ENCODE peak calls at places on chromosomes 1 and 21, in four cellular contexts. One of them, this sample, is unnamed.

GRCh38 chr1:150162862-150163706 is 13.4 kb downstream of the PLEKHO1 start:
- DNase-seq in psoas muscle: peak; percentile 86
- DNase-seq in mammary epithelial cell: peak; percentile 97
- DNase-seq in A549: no peak
- DNase-seq in this sample: peak; percentile 67

GRCh38 chr1:229326601-229327000 is 16.2 kb downstream of the CCSAP start:
- DNase-seq in psoas muscle: no peak
- DNase-seq in mammary epithelial cell: no peak
- DNase-seq in A549: no peak
- DNase-seq in this sample: no peak

GRCh38 chr1:229410692-229411433 is 23.0 kb downstream of the ACTA1 start:
- DNase-seq in mammary epithelial cell: peak; percentile 43
- DNase-seq in psoas muscle: peak; percentile 94
- DNase-seq in A549: peak; percentile 66
- DNase-seq in this sample: peak; percentile 79

GRCh38 chr1:30743584-30744059 is 14.0 kb downstream of the LAPTM5 start:
- DNase-seq in psoas muscle: no peak
- DNase-seq in A549: no peak
- DNase-seq in mammary epithelial cell: peak; percentile 81
- DNase-seq in this sample: no peak

GRCh38 chr1:228852015-228852414 is 116.7 kb downstream of the RHOU start:
- DNase-seq in A549: no peak
- DNase-seq in psoas muscle: no peak
- DNase-seq in mammary epithelial cell: no peak
- DNase-seq in this sample: no peak

GRCh38 chr1:211741116-211741515 is 65.7 kb upstream of the NEK2 start:
- DNase-seq in mammary epithelial cell: no peak
- DNase-seq in psoas muscle: no peak
- DNase-seq in A549: no peak
- DNase-seq in this sample: no peak

GRCh38 chr1:28613175-28613574 is 21.1 kb downstream of the RAB42 start:
- DNase-seq in mammary epithelial cell: no peak
- DNase-seq in psoas muscle: no peak
- DNase-seq in A549: no peak
- DNase-seq in this sample: no peak

GRCh38 chr1:188027613-188028012 is 1198.9 kb downstream of the PLA2G4A start:
- DNase-seq in psoas muscle: no peak
- DNase-seq in A549: peak; percentile 25
- DNase-seq in mammary epithelial cell: peak; percentile 92
- DNase-seq in this sample: no peak

GRCh38 chr1:1306070-1306660 is 1.6 kb downstream of the ACAP3 start:
- DNase-seq in A549: no peak
- DNase-seq in mammary epithelial cell: no peak
- DNase-seq in psoas muscle: no peak
- DNase-seq in this sample: peak; percentile 51

GRCh38 chr1:243549108-243549507 is 293.3 kb downstream of the SDCCAG8 start:
- DNase-seq in A549: no peak
- DNase-seq in mammary epithelial cell: peak; percentile 56
- DNase-seq in psoas muscle: no peak
- DNase-seq in this sample: no peak

GRCh38 chr1:39154553-39155361 is 49.7 kb upstream of the MACF1 start:
- DNase-seq in psoas muscle: no peak
- DNase-seq in mammary epithelial cell: peak; percentile 78
- DNase-seq in A549: no peak
- DNase-seq in this sample: no peak

GRCh38 chr1:107777664-107778047 is 187.3 kb downstream of the VAV3 start:
- DNase-seq in A549: no peak
- DNase-seq in mammary epithelial cell: no peak
- DNase-seq in psoas muscle: no peak
- DNase-seq in this sample: no peak

GRCh38 chr1:50474859-50475809 is 51.9 kb upstream of the DMRTA2 start:
- DNase-seq in mammary epithelial cell: peak; percentile 50
- DNase-seq in A549: peak; percentile 2
- DNase-seq in psoas muscle: no peak
- DNase-seq in this sample: peak; percentile 27

GRCh38 chr1:57018119-57018518 is 52.3 kb upstream of the C8B start:
- DNase-seq in mammary epithelial cell: no peak
- DNase-seq in psoas muscle: no peak
- DNase-seq in A549: no peak
- DNase-seq in this sample: no peak

GRCh38 chr21:38773108-38774061 is 32.3 kb upstream of the ETS2 start:
- DNase-seq in A549: peak; percentile 49
- DNase-seq in mammary epithelial cell: peak; percentile 92
- DNase-seq in psoas muscle: no peak
- DNase-seq in this sample: no peak

GRCh38 chr1:24384251-24385090 is 29.1 kb downstream of the STPG1 start:
- DNase-seq in psoas muscle: no peak
- DNase-seq in A549: no peak
- DNase-seq in mammary epithelial cell: peak; percentile 89
- DNase-seq in this sample: no peak

GRCh38 chr1:188670837-188671236 is 1806.8 kb downstream of the BRINP3 start:
- DNase-seq in A549: no peak
- DNase-seq in mammary epithelial cell: peak; percentile 85
- DNase-seq in psoas muscle: no peak
- DNase-seq in this sample: no peak

GRCh38 chr21:41759214-41759840 is 7.5 kb downstream of the RIPK4 start:
- DNase-seq in A549: no peak
- DNase-seq in mammary epithelial cell: no peak
- DNase-seq in psoas muscle: no peak
- DNase-seq in this sample: no peak

GRCh38 chr1:115668579-115668978 is 26.8 kb downstream of the VANGL1 start:
- DNase-seq in mammary epithelial cell: peak; percentile 56
- DNase-seq in A549: no peak
- DNase-seq in psoas muscle: no peak
- DNase-seq in this sample: no peak

GRCh38 chr1:173963477-173963876 is 46.4 kb upstream of the SERPINC1 start:
- DNase-seq in mammary epithelial cell: no peak
- DNase-seq in A549: no peak
- DNase-seq in psoas muscle: no peak
- DNase-seq in this sample: no peak

GRCh38 chr1:88179943-88180342 is 504.1 kb upstream of the PKN2 start:
- DNase-seq in mammary epithelial cell: no peak
- DNase-seq in A549: no peak
- DNase-seq in psoas muscle: no peak
- DNase-seq in this sample: no peak

GRCh38 chr1:65419681-65420589 is 533 bp upstream of the LEPR start:
- DNase-seq in psoas muscle: peak; percentile 99
- DNase-seq in mammary epithelial cell: peak; percentile 96
- DNase-seq in A549: peak; percentile 75
- DNase-seq in this sample: peak; percentile 99
- TF ChIP-seq CTCF in psoas muscle: no peak
- TF ChIP-seq CTCF in mammary epithelial cell: no peak
- TF ChIP-seq CTCF in A549: no peak
- TF ChIP-seq CTCF in this sample: no peak

GRCh38 chr1:158330390-158330789 is 941 bp downstream of the CD1B start:
- DNase-seq in mammary epithelial cell: no peak
- DNase-seq in A549: no peak
- DNase-seq in psoas muscle: no peak
- DNase-seq in this sample: no peak

GRCh38 chr1:158329300-158329699 is 2.0 kb downstream of the CD1B start:
- DNase-seq in psoas muscle: no peak
- DNase-seq in mammary epithelial cell: no peak
- DNase-seq in A549: no peak
- DNase-seq in this sample: no peak

GRCh38 chr1:158328424-158328823 is 2.9 kb downstream of the CD1B start:
- DNase-seq in A549: no peak
- DNase-seq in psoas muscle: no peak
- DNase-seq in mammary epithelial cell: no peak
- DNase-seq in this sample: no peak

GRCh38 chr1:158331431-158331830 is at the start of gene CD1B:
- DNase-seq in mammary epithelial cell: no peak
- DNase-seq in psoas muscle: no peak
- DNase-seq in A549: no peak
- DNase-seq in this sample: no peak

GRCh38 chr1:158329807-158330206 is 1.5 kb downstream of the CD1B start:
- DNase-seq in A549: peak; percentile 4
- DNase-seq in mammary epithelial cell: peak; percentile 4
- DNase-seq in psoas muscle: no peak
- DNase-seq in this sample: no peak
- TF ChIP-seq CTCF in A549: peak; percentile 17
- TF ChIP-seq CTCF in mammary epithelial cell: peak; percentile 62
- TF ChIP-seq CTCF in psoas muscle: no peak
- TF ChIP-seq CTCF in this sample: no peak

GRCh38 chr21:45358261-45358670 is 46.7 kb upstream of the COL18A1 start:
- DNase-seq in psoas muscle: peak; percentile 35
- DNase-seq in A549: no peak
- DNase-seq in mammary epithelial cell: no peak
- DNase-seq in this sample: no peak

GRCh38 chr21:45358711-45359310 is 46.2 kb upstream of the COL18A1 start:
- DNase-seq in mammary epithelial cell: no peak
- DNase-seq in A549: no peak
- DNase-seq in psoas muscle: peak; percentile 15
- DNase-seq in this sample: no peak

GRCh38 chr21:45356653-45357435 is 48.1 kb upstream of the COL18A1 start:
- DNase-seq in psoas muscle: no peak
- DNase-seq in mammary epithelial cell: no peak
- DNase-seq in A549: no peak
- DNase-seq in this sample: no peak

GRCh38 chr21:45356251-45356650 is 48.7 kb upstream of the COL18A1 start:
- DNase-seq in A549: no peak
- DNase-seq in mammary epithelial cell: no peak
- DNase-seq in psoas muscle: peak; percentile 38
- DNase-seq in this sample: no peak

GRCh38 chr21:45357436-45358260 is 47.3 kb upstream of the COL18A1 start:
- DNase-seq in psoas muscle: peak; percentile 75
- DNase-seq in A549: no peak
- DNase-seq in mammary epithelial cell: no peak
- DNase-seq in this sample: no peak
- TF ChIP-seq CTCF in psoas muscle: no peak
- TF ChIP-seq CTCF in A549: no peak
- TF ChIP-seq CTCF in mammary epithelial cell: peak; percentile 4
- TF ChIP-seq CTCF in this sample: peak; percentile 19

GRCh38 chr21:44304041-44304738 is 4.3 kb downstream of the PFKL start:
- DNase-seq in mammary epithelial cell: no peak
- DNase-seq in psoas muscle: no peak
- DNase-seq in A549: no peak
- DNase-seq in this sample: no peak

GRCh38 chr21:44301093-44301492 is 1.2 kb downstream of the PFKL start:
- DNase-seq in psoas muscle: no peak
- DNase-seq in mammary epithelial cell: no peak
- DNase-seq in A549: no peak
- DNase-seq in this sample: no peak

GRCh38 chr21:44303490-44303981 is 3.7 kb downstream of the PFKL start:
- DNase-seq in psoas muscle: no peak
- DNase-seq in mammary epithelial cell: no peak
- DNase-seq in A549: no peak
- DNase-seq in this sample: no peak

GRCh38 chr21:44300262-44300959 is 558 bp downstream of the PFKL start:
- DNase-seq in mammary epithelial cell: peak; percentile 60
- DNase-seq in A549: peak; percentile 50
- DNase-seq in psoas muscle: peak; percentile 81
- DNase-seq in this sample: peak; percentile 44

GRCh38 chr21:44301961-44302406 is 2.1 kb downstream of the PFKL start:
- DNase-seq in mammary epithelial cell: no peak
- DNase-seq in A549: no peak
- DNase-seq in psoas muscle: no peak
- DNase-seq in this sample: no peak
- TF ChIP-seq CTCF in mammary epithelial cell: no peak
- TF ChIP-seq CTCF in A549: no peak
- TF ChIP-seq CTCF in psoas muscle: peak; percentile 7
- TF ChIP-seq CTCF in this sample: no peak

DNA sequence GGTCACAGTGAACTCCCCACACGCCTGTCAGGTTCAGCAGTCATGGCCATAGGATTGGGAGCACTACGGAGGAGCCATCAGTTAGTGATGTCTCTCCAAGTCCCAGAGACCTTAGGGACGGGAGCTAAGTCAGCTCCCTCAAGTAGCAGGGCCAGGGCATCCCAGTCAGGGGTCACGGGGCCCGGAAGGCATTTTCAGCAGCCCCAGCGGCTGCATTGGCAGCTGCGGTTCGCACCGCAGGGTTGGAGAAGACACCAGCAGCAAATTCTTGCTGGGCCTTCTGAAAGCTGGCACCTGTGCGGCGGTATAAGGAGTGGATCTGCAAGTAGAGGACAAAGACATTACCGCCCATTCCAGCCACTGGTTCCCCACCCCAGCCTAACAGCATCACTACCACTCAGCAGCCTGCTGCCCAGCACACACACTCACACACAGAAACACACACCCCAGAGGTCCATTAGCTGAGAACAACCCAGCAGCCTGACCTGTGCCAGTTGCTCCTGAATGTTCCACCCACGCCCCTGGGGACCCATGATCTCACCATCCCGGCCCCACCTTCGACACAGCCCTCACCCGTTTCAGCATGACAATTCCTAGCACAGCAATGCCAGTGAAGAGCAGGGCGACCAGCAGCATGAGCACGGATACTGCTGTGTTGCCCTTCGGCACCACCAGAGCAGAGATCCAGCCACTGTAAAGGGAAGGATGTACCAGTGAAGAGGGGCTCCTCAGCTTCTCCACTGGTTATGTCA is 994 bp upstream of the ENTREP3 start:
- DNase-seq in psoas muscle: no peak
- DNase-seq in mammary epithelial cell: no peak
- DNase-seq in A549: no peak
- DNase-seq in this sample: peak; percentile 62
- TF ChIP-seq CTCF in psoas muscle: no peak
- TF ChIP-seq CTCF in mammary epithelial cell: no peak
- TF ChIP-seq CTCF in A549: no peak
- TF ChIP-seq CTCF in this sample: no peak

DNA sequence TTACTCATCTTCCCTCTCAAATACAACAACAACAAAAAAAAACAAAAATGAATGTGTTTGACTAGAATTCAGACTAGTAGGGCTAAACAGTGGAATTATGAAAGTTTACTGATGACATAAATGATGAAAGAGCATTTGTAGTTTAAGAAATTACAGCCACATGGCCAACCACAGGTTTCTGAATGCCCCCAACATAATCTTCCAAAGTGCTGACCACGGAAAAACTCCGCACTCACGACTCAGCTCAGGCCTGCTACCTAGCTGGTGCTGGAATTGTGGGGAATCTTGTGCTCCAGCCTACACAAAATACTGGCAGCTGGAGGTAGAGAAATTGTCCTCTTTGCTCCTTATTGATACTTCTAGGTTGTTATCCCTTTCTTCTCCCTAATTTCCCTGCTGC is 23.6 kb upstream of the TBX15 start:
- DNase-seq in psoas muscle: no peak
- DNase-seq in A549: no peak
- DNase-seq in mammary epithelial cell: peak; percentile 60
- DNase-seq in this sample: no peak
- TF ChIP-seq CTCF in psoas muscle: no peak
- TF ChIP-seq CTCF in A549: no peak
- TF ChIP-seq CTCF in mammary epithelial cell: no peak
- TF ChIP-seq CTCF in this sample: no peak

GRCh38 chr1:62280960-62281465 is 38.2 kb downstream of the KANK4 start:
- DNase-seq in mammary epithelial cell: no peak
- DNase-seq in A549: no peak
- DNase-seq in psoas muscle: no peak
- DNase-seq in this sample: no peak

GRCh38 chr1:62282909-62283308 is 36.3 kb downstream of the KANK4 start:
- DNase-seq in A549: no peak
- DNase-seq in psoas muscle: no peak
- DNase-seq in mammary epithelial cell: no peak
- DNase-seq in this sample: no peak

GRCh38 chr1:62281922-62282555 is 37.2 kb downstream of the KANK4 start:
- DNase-seq in A549: no peak
- DNase-seq in psoas muscle: no peak
- DNase-seq in mammary epithelial cell: peak; percentile 12
- DNase-seq in this sample: no peak

GRCh38 chr1:62285440-62285839 is 33.8 kb downstream of the KANK4 start:
- DNase-seq in A549: no peak
- DNase-seq in psoas muscle: no peak
- DNase-seq in mammary epithelial cell: no peak
- DNase-seq in this sample: no peak

GRCh38 chr1:62283361-62283760 is 35.9 kb downstream of the KANK4 start:
- DNase-seq in A549: no peak
- DNase-seq in psoas muscle: no peak
- DNase-seq in mammary epithelial cell: no peak
- DNase-seq in this sample: no peak
- TF ChIP-seq CTCF in A549: no peak
- TF ChIP-seq CTCF in psoas muscle: no peak
- TF ChIP-seq CTCF in mammary epithelial cell: no peak
- TF ChIP-seq CTCF in this sample: no peak

This sample was measured in glutamatergic neuron.